ENCODE peak calls at places on chromosome 11, in six cellular contexts. D, U, K, W, T and V are unnamed samples.

GRCh38 chr11:71304045-71304444 is 51.7 kb upstream of the SHANK2 start:
- DNase-seq in D (no peak), U (no peak), K (no peak), W (no peak), T (no peak), V (no peak)

GRCh38 chr11:125603207-125603606 is 10.6 kb downstream of the STT3A start:
- DNase-seq in D (no peak), U (no peak), K (no peak), W (no peak), T (no peak), V (no peak)

GRCh38 chr11:59716051-59716450 is 2.4 kb upstream of the OR10V1 start:
- DNase-seq in D (no peak), U (no peak), K (no peak), W (no peak), T (no peak), V (no peak)

GRCh38 chr11:78830277-78830676 is 255.6 kb upstream of the NARS2 start:
- DNase-seq in D (no peak), U (no peak), K (peak; percentile 45), W (no peak), T (no peak), V (peak; percentile 40)

GRCh38 chr11:112590778-112591177 is 330.1 kb upstream of the PLET1 start:
- DNase-seq in D (no peak), U (no peak), K (peak; percentile 51), W (no peak), T (peak; percentile 32), V (no peak)

GRCh38 chr11:121494355-121495099 is 41.8 kb upstream of the SORL1-AS1 start:
- DNase-seq in D (no peak), U (no peak), K (no peak), W (no peak), T (peak; percentile 2), V (no peak)

GRCh38 chr11:46617451-46618314 is at the start of gene ATG13:
- DNase-seq in D (peak; percentile 86), U (peak; percentile 86), K (peak; percentile 90), W (peak; percentile 90), T (no peak), V (peak; percentile 98)

GRCh38 chr11:65545853-65546216 is 12.3 kb downstream of the LTBP3 start:
- DNase-seq in D (no peak), U (no peak), K (no peak), W (no peak), T (no peak), V (no peak)

GRCh38 chr11:35928688-35929087 is 15.2 kb upstream of the LDLRAD3 start:
- DNase-seq in D (no peak), U (no peak), K (no peak), W (no peak), T (no peak), V (no peak)

GRCh38 chr11:111944651-111945051 is 7.5 kb downstream of the DIXDC1 start:
- DNase-seq in D (no peak), U (no peak), K (no peak), W (no peak), T (no peak), V (no peak)

GRCh38 chr11:79078999-79079398 is 361.8 kb downstream of the TENM4 start:
- DNase-seq in D (no peak), U (no peak), K (no peak), W (no peak), T (no peak), V (peak; percentile 19)

GRCh38 chr11:811446-812245 is 1.9 kb downstream of the RPLP2 start:
- DNase-seq in D (no peak), U (no peak), K (no peak), W (no peak), T (peak; percentile 51), V (no peak)

GRCh38 chr11:73414977-73415492 is 38.8 kb downstream of the RELT start:
- DNase-seq in D (no peak), U (no peak), K (no peak), W (no peak), T (peak; percentile 72), V (no peak)

GRCh38 chr11:121467965-121468364 is 15.2 kb upstream of the SORL1-AS1 start:
- DNase-seq in D (no peak), U (no peak), K (peak; percentile 61), W (peak; percentile 73), T (no peak), V (no peak)

GRCh38 chr11:16791494-16791961 is 53.1 kb downstream of the C11orf58 start:
- DNase-seq in D (no peak), U (no peak), K (no peak), W (no peak), T (peak; percentile 85), V (no peak)

GRCh38 chr11:119461250-119461963 is 38.4 kb upstream of the THY1 start:
- DNase-seq in D (no peak), U (no peak), K (no peak), W (no peak), T (no peak), V (no peak)

GRCh38 chr11:29119691-29120328 is 897.0 kb downstream of the KCNA4 start:
- DNase-seq in D (no peak), U (no peak), K (peak; percentile 64), W (no peak), T (peak; percentile 29), V (no peak)

GRCh38 chr11:4639931-4640330 is 2.7 kb downstream of the OR51D1 start:
- DNase-seq in D (no peak), U (no peak), K (no peak), W (no peak), T (no peak), V (no peak)

GRCh38 chr11:117901601-117902000 is 25.1 kb upstream of the FXYD6 start:
- DNase-seq in D (peak; percentile 42), U (no peak), K (no peak), W (peak; percentile 10), T (no peak), V (no peak)

GRCh38 chr11:17839450-17839849 is 104.9 kb downstream of the KCNC1 start:
- DNase-seq in D (no peak), U (no peak), K (peak; percentile 7), W (no peak), T (no peak), V (peak; percentile 22)

GRCh38 chr11:90846628-90847027 is 623.8 kb upstream of the CHORDC1 start:
- DNase-seq in D (no peak), U (no peak), K (no peak), W (no peak), T (no peak), V (no peak)

GRCh38 chr11:117547188-117547831 is 219.7 kb downstream of the CEP164 start:
- DNase-seq in D (no peak), U (no peak), K (no peak), W (peak; percentile 17), T (no peak), V (peak; percentile 40)

GRCh38 chr11:47889714-47890441 is 41.7 kb upstream of the NUP160 start:
- DNase-seq in D (no peak), U (no peak), K (no peak), W (no peak), T (no peak), V (no peak)

GRCh38 chr11:69425895-69426544 is 55.4 kb upstream of the LINC01488 start:
- DNase-seq in D (no peak), U (no peak), K (no peak), W (no peak), T (no peak), V (no peak)